ENCODE peak calls at places on chromosome 11, in four cellular contexts. W is ovary, M is IMR-90, V is colonic mucosa. H is an unnamed sample. For H3K4me1, the result is how much of the 10 kb centered on the place peaks cover.

GRCh38 chr11:41189711-41190477 is 269.6 kb downstream of the LRRC4C start:
- DNase-seq in W (no peak), M (no peak), V (no peak), H (no peak)

GRCh38 chr11:27349919-27350318 is 13.1 kb downstream of the CCDC34 start:
- DNase-seq in W (no peak), M (no peak), V (no peak), H (no peak)

GRCh38 chr11:21476588-21476987 is 716.3 kb upstream of the ANO5 start:
- DNase-seq in W (no peak), M (no peak), V (no peak), H (no peak)

GRCh38 chr11:1762537-1763302 is 1.0 kb downstream of the CTSD start:
- DNase-seq in W (no peak), M (no peak), V (peak), H (peak)

GRCh38 chr11:66188580-66188979 is 79.9 kb upstream of the RAB1B start:
- DNase-seq in W (no peak), M (peak), V (no peak), H (peak)

GRCh38 chr11:26229270-26229669 is 102.7 kb upstream of the ANO3 start:
- DNase-seq in W (no peak), M (peak), V (no peak), H (peak)

GRCh38 chr11:82988936-82989627 is 82.6 kb downstream of the RAB30 start:
- DNase-seq in W (no peak), M (peak), V (no peak), H (no peak)

GRCh38 chr11:34366522-34366921 is 8.7 kb upstream of the ABTB2 start:
- DNase-seq in W (no peak), M (no peak), V (no peak), H (no peak)

GRCh38 chr11:64123102-64123434 is 42.8 kb downstream of the MACROD1 start:
- DNase-seq in W (peak), M (no peak), V (no peak), H (no peak)

GRCh38 chr11:109728056-109728455 is 306.1 kb downstream of the C11orf87 start:
- DNase-seq in W (no peak), M (no peak), V (peak), H (peak)

GRCh38 chr11:126485021-126485781 is 129.7 kb downstream of the ST3GAL4 start:
- DNase-seq in W (no peak), M (peak), V (no peak), H (no peak)

GRCh38 chr11:39365809-39366436 is 2093.5 kb downstream of the LRRC4C start:
- DNase-seq in W (no peak), M (no peak), V (no peak), H (no peak)

GRCh38 chr11:75402002-75402773 is 2.9 kb downstream of the RPS3 start:
- DNase-seq in W (no peak), M (no peak), V (no peak), H (no peak)
- H3K4me1 ChIP-seq in W (under half), M (under half), V (under half), H (under half)

DNA sequence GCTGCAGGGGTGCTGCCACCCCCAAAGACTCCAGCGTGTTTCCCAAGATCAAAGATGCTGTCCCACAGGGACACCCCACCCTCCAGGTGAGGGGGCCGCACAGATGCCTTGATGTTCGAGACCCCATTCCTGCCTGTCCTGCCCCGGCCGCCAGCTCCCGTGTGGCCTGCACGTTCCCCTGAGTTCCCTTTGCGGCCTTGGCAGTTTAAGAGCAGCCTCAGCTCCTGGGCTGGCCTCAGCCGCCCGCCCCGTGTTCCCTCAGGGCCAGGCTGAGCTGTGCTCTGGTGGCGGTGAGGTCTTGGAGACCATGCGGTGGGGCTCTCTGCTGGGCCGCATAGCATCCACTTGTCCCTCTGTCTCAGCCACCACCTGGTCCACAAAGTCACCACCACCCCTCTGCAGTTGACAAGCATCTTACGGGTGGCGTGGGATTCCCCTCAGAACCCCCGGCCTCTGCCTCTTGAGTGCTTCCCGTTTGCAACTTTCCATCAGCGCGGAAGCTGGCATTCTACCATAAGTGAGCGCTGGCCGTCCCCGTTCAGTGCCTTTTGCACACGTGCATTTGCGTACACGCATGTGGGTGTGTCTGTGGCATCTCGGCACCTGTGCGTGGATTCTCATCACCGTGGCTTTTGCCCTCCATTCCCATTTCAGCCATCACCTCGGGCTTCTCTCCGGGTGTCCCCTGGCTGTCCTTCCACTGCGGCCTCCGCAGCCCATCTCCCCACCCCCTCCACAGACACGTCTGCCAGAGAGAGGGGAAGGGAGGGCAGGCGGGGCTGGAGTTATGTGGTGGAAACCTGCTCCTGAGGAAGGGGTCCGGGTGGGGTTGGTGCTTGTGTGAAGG is 35.9 kb downstream of the CTTN start:
- DNase-seq in W (no peak), M (no peak), V (no peak), H (no peak)
- H3K27ac ChIP-seq in W (no peak), M (no peak), V (no peak), H (no peak)

DNA sequence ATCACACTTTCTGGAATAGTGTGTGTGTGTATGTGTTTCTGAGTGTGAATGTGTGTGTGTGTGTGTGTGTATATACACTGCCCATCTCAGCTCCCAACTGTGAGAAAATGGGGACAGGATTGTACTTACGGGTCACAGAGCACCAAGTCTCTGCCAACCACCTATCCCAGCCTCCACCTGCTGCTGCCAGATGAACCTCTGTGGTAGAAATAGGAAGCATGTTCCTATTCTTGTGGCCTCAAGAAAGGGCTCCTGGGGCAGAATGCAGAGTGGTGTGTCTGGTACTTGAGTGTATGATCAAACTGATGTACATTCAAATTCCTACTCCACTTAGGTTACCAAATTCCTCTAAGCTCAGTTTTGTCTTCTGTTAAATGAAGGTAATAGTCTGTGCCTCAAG is 14.6 kb downstream of the UBASH3B start:
- DNase-seq in W (no peak), M (no peak), V (no peak), H (no peak)
- H3K4me1 ChIP-seq in W (under half), M (under half), V (under half), H (under half)

GRCh38 chr11:59767212-59767611 is 12.0 kb downstream of the STX3 start:
- DNase-seq in W (no peak), M (no peak), V (peak), H (no peak)
- H3K27ac ChIP-seq in W (no peak), M (no peak), V (no peak), H (no peak)

GRCh38 chr11:61968758-61969390 is 1.4 kb upstream of the FTH1 start:
- DNase-seq in W (peak), M (no peak), V (no peak), H (no peak)

GRCh38 chr11:61969838-61970452 is 2.5 kb upstream of the FTH1 start:
- DNase-seq in W (no peak), M (peak), V (no peak), H (peak)

GRCh38 chr11:61967924-61968757 is 707 bp upstream of the FTH1 start:
- DNase-seq in W (peak), M (no peak), V (peak), H (peak)

GRCh38 chr11:61967177-61967923 is at the start of gene FTH1:
- DNase-seq in W (peak), M (peak), V (peak), H (peak)

GRCh38 chr11:61969391-61969758 is 1.9 kb upstream of the FTH1 start:
- DNase-seq in W (no peak), M (no peak), V (no peak), H (no peak)
- H3K4me1 ChIP-seq in W (under half), M (under half), V (under half), H (half or more)

GRCh38 chr11:46291441-46292143 is 14.1 kb downstream of the CREB3L1 start:
- DNase-seq in W (peak), M (peak), V (no peak), H (peak)
- H3K27ac ChIP-seq in W (peak), M (peak), V (no peak), H (peak)